ENCODE peak calls at places on chromosomes 3 and 15, in four cellular contexts. E, K, D and Y are unnamed samples.

GRCh38 chr3:27507111-27507510 is 22.9 kb upstream of the SLC4A7 start:
- DNase-seq in E (no peak), K (no peak), D (no peak), Y (no peak)

GRCh38 chr15:40454904-40455391 is 14.2 kb downstream of the BAHD1 start:
- DNase-seq in E (no peak), K (no peak), D (no peak), Y (no peak)

GRCh38 chr3:4805662-4806061 is 173.6 kb upstream of the BHLHE40 start:
- DNase-seq in E (no peak), K (no peak), D (no peak), Y (no peak)

GRCh38 chr3:124628865-124629264 is 101.4 kb upstream of the UMPS start:
- DNase-seq in E (no peak), K (no peak), D (no peak), Y (no peak)

GRCh38 chr15:85976986-85977385 is 102.7 kb upstream of the AGBL1 start:
- DNase-seq in E (no peak), K (no peak), D (no peak), Y (no peak)

GRCh38 chr3:112676659-112677234 is 35.8 kb upstream of the CCDC80 start:
- DNase-seq in E (peak), K (peak), D (peak), Y (peak)

GRCh38 chr3:159126261-159127020 is 324.6 kb downstream of the MFSD1 start:
- DNase-seq in E (no peak), K (no peak), D (no peak), Y (no peak)

GRCh38 chr3:143119974-143120715 is 574 bp downstream of the CHST2 start:
- DNase-seq in E (peak), K (no peak), D (peak), Y (peak)

GRCh38 chr3:58528629-58529028 is 8.4 kb downstream of the ACOX2 start:
- DNase-seq in E (no peak), K (peak), D (no peak), Y (no peak)

GRCh38 chr3:134029256-134029733 is 430 bp downstream of the SLCO2A1 start:
- DNase-seq in E (no peak), K (no peak), D (peak), Y (no peak)